ENCODE peak calls at places on chromosomes 6 and 20, in seven cellular contexts. One of them, this sample, is unnamed.

GRCh38 chr6:46549155-46549554 is 57.9 kb upstream of the RCAN2 start:
- DNase-seq in stomach: no peak
- DNase-seq in sigmoid colon: no peak
- DNase-seq in suprapubic skin: no peak
- DNase-seq in GM12878: no peak
- DNase-seq in K562: no peak
- DNase-seq in A549: no peak
- DNase-seq in this sample: no peak

GRCh38 chr6:142187209-142187608 is 40.1 kb downstream of the VTA1 start:
- DNase-seq in suprapubic skin: no peak
- DNase-seq in A549: peak; percentile 24
- DNase-seq in GM12878: no peak
- DNase-seq in stomach: no peak
- DNase-seq in sigmoid colon: no peak
- DNase-seq in K562: no peak
- DNase-seq in this sample: no peak

GRCh38 chr6:138529510-138529909 is 30.2 kb upstream of the NHSL1 start:
- DNase-seq in suprapubic skin: no peak
- DNase-seq in stomach: no peak
- DNase-seq in K562: no peak
- DNase-seq in sigmoid colon: no peak
- DNase-seq in GM12878: no peak
- DNase-seq in A549: no peak
- DNase-seq in this sample: no peak

GRCh38 chr20:5065489-5066383 is 54.0 kb downstream of the PCNA start:
- DNase-seq in K562: no peak
- DNase-seq in sigmoid colon: peak; percentile 68
- DNase-seq in suprapubic skin: peak; percentile 82
- DNase-seq in GM12878: no peak
- DNase-seq in A549: peak; percentile 98
- DNase-seq in stomach: peak; percentile 70
- DNase-seq in this sample: peak; percentile 63

GRCh38 chr20:36084897-36085617 is 69.5 kb upstream of the EPB41L1 start:
- DNase-seq in stomach: no peak
- DNase-seq in suprapubic skin: no peak
- DNase-seq in A549: peak; percentile 98
- DNase-seq in GM12878: no peak
- DNase-seq in K562: peak; percentile 54
- DNase-seq in sigmoid colon: no peak
- DNase-seq in this sample: no peak

GRCh38 chr6:115360602-115361325 is 699.9 kb downstream of the FRK start:
- DNase-seq in sigmoid colon: no peak
- DNase-seq in suprapubic skin: no peak
- DNase-seq in A549: no peak
- DNase-seq in GM12878: no peak
- DNase-seq in K562: no peak
- DNase-seq in stomach: no peak
- DNase-seq in this sample: no peak

GRCh38 chr6:40325041-40325440 is 262.1 kb downstream of the LRFN2 start:
- DNase-seq in suprapubic skin: no peak
- DNase-seq in K562: no peak
- DNase-seq in A549: no peak
- DNase-seq in stomach: peak; percentile 43
- DNase-seq in GM12878: no peak
- DNase-seq in sigmoid colon: no peak
- DNase-seq in this sample: no peak

GRCh38 chr6:122042380-122042779 is 357.1 kb upstream of the HSF2 start:
- DNase-seq in sigmoid colon: no peak
- DNase-seq in K562: no peak
- DNase-seq in GM12878: no peak
- DNase-seq in A549: no peak
- DNase-seq in suprapubic skin: no peak
- DNase-seq in stomach: no peak
- DNase-seq in this sample: no peak

GRCh38 chr6:139485185-139485584 is 110.7 kb upstream of the CITED2 start:
- DNase-seq in stomach: no peak
- DNase-seq in A549: no peak
- DNase-seq in GM12878: no peak
- DNase-seq in K562: no peak
- DNase-seq in suprapubic skin: no peak
- DNase-seq in sigmoid colon: no peak
- DNase-seq in this sample: no peak

GRCh38 chr6:157710604-157711003 is 112.4 kb upstream of the SNX9 start:
- DNase-seq in sigmoid colon: no peak
- DNase-seq in K562: no peak
- DNase-seq in GM12878: no peak
- DNase-seq in suprapubic skin: no peak
- DNase-seq in stomach: no peak
- DNase-seq in A549: no peak
- DNase-seq in this sample: no peak

GRCh38 chr6:170506446-170506845 is 46.7 kb downstream of the PSMB1 start:
- DNase-seq in stomach: no peak
- DNase-seq in sigmoid colon: no peak
- DNase-seq in A549: no peak
- DNase-seq in GM12878: no peak
- DNase-seq in suprapubic skin: no peak
- DNase-seq in K562: no peak
- DNase-seq in this sample: no peak

GRCh38 chr6:130715058-130715457 is 112.1 kb upstream of the SMLR1 start:
- DNase-seq in GM12878: no peak
- DNase-seq in K562: no peak
- DNase-seq in A549: no peak
- DNase-seq in sigmoid colon: no peak
- DNase-seq in suprapubic skin: no peak
- DNase-seq in stomach: no peak
- DNase-seq in this sample: no peak

GRCh38 chr6:130717657-130718056 is 109.5 kb upstream of the SMLR1 start:
- DNase-seq in GM12878: no peak
- DNase-seq in stomach: no peak
- DNase-seq in A549: no peak
- DNase-seq in suprapubic skin: no peak
- DNase-seq in sigmoid colon: no peak
- DNase-seq in K562: no peak
- DNase-seq in this sample: no peak

GRCh38 chr6:130708338-130708737 is 118.9 kb upstream of the SMLR1 start:
- DNase-seq in suprapubic skin: no peak
- DNase-seq in K562: no peak
- DNase-seq in GM12878: no peak
- DNase-seq in A549: peak; percentile 2
- DNase-seq in stomach: no peak
- DNase-seq in sigmoid colon: no peak
- DNase-seq in this sample: no peak

GRCh38 chr6:130713144-130713543 is 114.1 kb upstream of the SMLR1 start:
- DNase-seq in A549: no peak
- DNase-seq in GM12878: no peak
- DNase-seq in stomach: no peak
- DNase-seq in suprapubic skin: no peak
- DNase-seq in sigmoid colon: no peak
- DNase-seq in K562: no peak
- DNase-seq in this sample: no peak
- TF ChIP-seq EP300 in A549: no peak
- TF ChIP-seq EP300 in GM12878: no peak
- TF ChIP-seq EP300 in stomach: no peak
- TF ChIP-seq EP300 in suprapubic skin: no peak
- TF ChIP-seq EP300 in sigmoid colon: no peak
- TF ChIP-seq EP300 in K562: no peak
- TF ChIP-seq EP300 in this sample: no peak

GRCh38 chr6:34602318-34603111 is 46.4 kb upstream of the SPDEF start:
- DNase-seq in GM12878: no peak
- DNase-seq in suprapubic skin: no peak
- DNase-seq in K562: no peak
- DNase-seq in sigmoid colon: no peak
- DNase-seq in stomach: no peak
- DNase-seq in A549: no peak
- DNase-seq in this sample: no peak
- H3K27ac ChIP-seq in GM12878: no peak overlapping the region
- H3K27ac ChIP-seq in suprapubic skin: no peak overlapping the region
- H3K27ac ChIP-seq in K562: no peak overlapping the region
- H3K27ac ChIP-seq in sigmoid colon: no peak overlapping the region
- H3K27ac ChIP-seq in stomach: no peak overlapping the region
- H3K27ac ChIP-seq in A549: peak overlapping the region; percentile 55
- H3K27ac ChIP-seq in this sample: no peak overlapping the region

GRCh38 chr6:148951662-148952061 is 204.8 kb downstream of the UST start:
- DNase-seq in GM12878: no peak
- DNase-seq in suprapubic skin: no peak
- DNase-seq in stomach: no peak
- DNase-seq in A549: no peak
- DNase-seq in K562: no peak
- DNase-seq in sigmoid colon: no peak
- DNase-seq in this sample: no peak
- TF ChIP-seq EP300 in GM12878: no peak
- TF ChIP-seq EP300 in suprapubic skin: no peak
- TF ChIP-seq EP300 in stomach: no peak
- TF ChIP-seq EP300 in A549: no peak
- TF ChIP-seq EP300 in K562: no peak
- TF ChIP-seq EP300 in sigmoid colon: no peak
- TF ChIP-seq EP300 in this sample: no peak

GRCh38 chr20:53215166-53215565 is 243.0 kb downstream of the TSHZ2 start:
- DNase-seq in stomach: no peak
- DNase-seq in K562: no peak
- DNase-seq in suprapubic skin: no peak
- DNase-seq in GM12878: no peak
- DNase-seq in sigmoid colon: no peak
- DNase-seq in A549: no peak
- DNase-seq in this sample: no peak
- H3K27ac ChIP-seq in stomach: no peak overlapping the region
- H3K27ac ChIP-seq in K562: no peak overlapping the region
- H3K27ac ChIP-seq in suprapubic skin: no peak overlapping the region
- H3K27ac ChIP-seq in GM12878: no peak overlapping the region
- H3K27ac ChIP-seq in sigmoid colon: no peak overlapping the region
- H3K27ac ChIP-seq in A549: no peak overlapping the region
- H3K27ac ChIP-seq in this sample: no peak overlapping the region

GRCh38 chr6:145729887-145730286 is 5.4 kb downstream of the EPM2A start:
- DNase-seq in sigmoid colon: no peak
- DNase-seq in stomach: no peak
- DNase-seq in suprapubic skin: no peak
- DNase-seq in K562: no peak
- DNase-seq in A549: no peak
- DNase-seq in GM12878: no peak
- DNase-seq in this sample: no peak
- TF ChIP-seq EP300 in sigmoid colon: no peak
- TF ChIP-seq EP300 in stomach: no peak
- TF ChIP-seq EP300 in suprapubic skin: no peak
- TF ChIP-seq EP300 in K562: no peak
- TF ChIP-seq EP300 in A549: no peak
- TF ChIP-seq EP300 in GM12878: no peak
- TF ChIP-seq EP300 in this sample: no peak

GRCh38 chr20:51434026-51434425 is 108.5 kb downstream of the NFATC2 start:
- DNase-seq in suprapubic skin: no peak
- DNase-seq in sigmoid colon: no peak
- DNase-seq in GM12878: no peak
- DNase-seq in stomach: no peak
- DNase-seq in K562: no peak
- DNase-seq in A549: no peak
- DNase-seq in this sample: no peak

GRCh38 chr20:51431321-51431720 is 111.2 kb downstream of the NFATC2 start:
- DNase-seq in A549: no peak
- DNase-seq in K562: no peak
- DNase-seq in suprapubic skin: no peak
- DNase-seq in GM12878: no peak
- DNase-seq in stomach: no peak
- DNase-seq in sigmoid colon: no peak
- DNase-seq in this sample: no peak

GRCh38 chr20:51432251-51432784 is 110.2 kb downstream of the NFATC2 start:
- DNase-seq in K562: no peak
- DNase-seq in suprapubic skin: no peak
- DNase-seq in GM12878: no peak
- DNase-seq in A549: no peak
- DNase-seq in stomach: no peak
- DNase-seq in sigmoid colon: no peak
- DNase-seq in this sample: no peak

GRCh38 chr20:51434556-51435256 is 107.8 kb downstream of the NFATC2 start:
- DNase-seq in GM12878: no peak
- DNase-seq in sigmoid colon: no peak
- DNase-seq in stomach: no peak
- DNase-seq in A549: peak; percentile 60
- DNase-seq in K562: no peak
- DNase-seq in suprapubic skin: no peak
- DNase-seq in this sample: no peak

DNA sequence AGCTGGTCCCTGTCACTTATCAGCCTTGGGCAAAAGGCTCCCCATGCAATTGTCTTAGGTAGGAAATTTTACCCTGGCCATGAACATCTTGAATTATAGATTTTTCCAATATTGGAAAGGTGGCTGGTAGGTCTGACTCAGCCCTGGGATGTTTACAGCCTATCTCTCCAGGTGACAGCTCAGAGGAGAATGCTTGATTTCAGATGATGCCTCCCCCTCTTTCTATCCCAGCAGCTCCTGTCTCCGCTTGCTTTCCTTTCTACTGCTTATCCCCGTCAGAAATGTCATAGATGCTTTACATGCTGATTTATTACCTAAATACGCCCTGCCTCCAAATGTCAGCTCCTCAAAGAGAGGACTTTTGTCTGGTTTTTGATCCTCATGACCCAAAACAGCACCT is 109.6 kb downstream of the NFATC2 start:
- DNase-seq in sigmoid colon: no peak
- DNase-seq in suprapubic skin: no peak
- DNase-seq in stomach: no peak
- DNase-seq in K562: no peak
- DNase-seq in GM12878: no peak
- DNase-seq in A549: no peak
- DNase-seq in this sample: no peak
- H3K27ac ChIP-seq in sigmoid colon: no peak overlapping the region
- H3K27ac ChIP-seq in suprapubic skin: no peak overlapping the region
- H3K27ac ChIP-seq in stomach: no peak overlapping the region
- H3K27ac ChIP-seq in K562: no peak overlapping the region
- H3K27ac ChIP-seq in GM12878: no peak overlapping the region
- H3K27ac ChIP-seq in A549: no peak overlapping the region
- H3K27ac ChIP-seq in this sample: no peak overlapping the region

DNA sequence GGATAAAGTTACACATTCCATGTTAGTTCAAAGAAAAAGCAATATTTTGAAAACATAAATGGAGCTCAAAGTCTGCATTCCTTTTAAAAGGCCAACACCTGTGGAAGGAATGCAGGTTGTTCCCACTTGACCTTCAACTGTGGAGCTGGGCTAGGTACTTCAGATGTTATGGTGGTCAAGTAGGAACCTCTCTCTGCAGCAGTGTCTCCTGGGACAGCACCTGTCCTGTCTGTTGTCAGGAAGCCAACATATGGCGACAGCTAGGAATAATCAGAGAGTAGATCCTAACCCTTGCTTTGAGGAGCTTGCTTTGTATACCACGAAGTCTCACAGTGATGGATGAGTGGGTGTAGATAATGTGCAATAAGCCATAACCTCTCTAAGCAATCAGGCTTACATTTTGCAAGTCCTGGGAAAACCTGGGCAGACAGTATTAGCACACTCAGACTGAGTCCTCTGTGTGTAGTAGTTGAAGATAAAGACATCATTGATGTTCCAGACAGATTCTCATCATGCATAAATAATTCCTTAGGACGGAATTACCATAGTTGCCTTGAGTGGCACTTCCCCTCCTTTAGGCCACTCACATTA is 347.5 kb downstream of the PRL start:
- DNase-seq in suprapubic skin: no peak
- DNase-seq in GM12878: no peak
- DNase-seq in A549: no peak
- DNase-seq in stomach: no peak
- DNase-seq in K562: no peak
- DNase-seq in sigmoid colon: no peak
- DNase-seq in this sample: no peak
- TF ChIP-seq EP300 in suprapubic skin: no peak
- TF ChIP-seq EP300 in GM12878: no peak
- TF ChIP-seq EP300 in A549: no peak
- TF ChIP-seq EP300 in stomach: no peak
- TF ChIP-seq EP300 in K562: no peak
- TF ChIP-seq EP300 in sigmoid colon: no peak
- TF ChIP-seq EP300 in this sample: no peak

GRCh38 chr6:26613201-26613600 is 16.4 kb downstream of the ABT1 start:
- DNase-seq in GM12878: no peak
- DNase-seq in K562: no peak
- DNase-seq in A549: no peak
- DNase-seq in suprapubic skin: no peak
- DNase-seq in sigmoid colon: no peak
- DNase-seq in stomach: no peak
- DNase-seq in this sample: no peak
- H3K27ac ChIP-seq in GM12878: no peak overlapping the region
- H3K27ac ChIP-seq in K562: no peak overlapping the region
- H3K27ac ChIP-seq in A549: no peak overlapping the region
- H3K27ac ChIP-seq in suprapubic skin: no peak overlapping the region
- H3K27ac ChIP-seq in sigmoid colon: no peak overlapping the region
- H3K27ac ChIP-seq in stomach: no peak overlapping the region
- H3K27ac ChIP-seq in this sample: no peak overlapping the region